ENCODE peak calls at places on chromosomes 12 and 14, in four cellular contexts. C, Z, A and Q are unnamed samples.

GRCh38 chr12:4214912-4215861 is 58.4 kb upstream of the CCND2 start:
- DNase-seq in C (peak), A (peak), Z (peak), Q (no peak)

GRCh38 chr14:100850841-100851585 is 25.1 kb downstream of the MEG3 start:
- DNase-seq in Z (no peak), A (peak), C (peak), Q (peak)

GRCh38 chr12:103680591-103681065 is 93.6 kb downstream of the STAB2 start:
- DNase-seq in Z (no peak), C (peak), A (no peak), Q (no peak)

GRCh38 chr12:77337327-77337726 is 272.0 kb upstream of the E2F7 start:
- DNase-seq in C (no peak), A (no peak), Z (no peak), Q (no peak)

GRCh38 chr12:52063986-52064649 is 5.7 kb upstream of the ATG101 start:
- DNase-seq in Z (no peak), C (peak), A (no peak), Q (no peak)

GRCh38 chr14:67618617-67619063 is 1.1 kb upstream of the ARG2 start:
- DNase-seq in C (peak), A (no peak), Z (no peak), Q (peak)

GRCh38 chr14:99273025-99273723 is 1.2 kb upstream of the BCL11B start:
- DNase-seq in C (no peak), Z (no peak), A (peak), Q (peak)

GRCh38 chr14:88848571-88848970 is 24.1 kb downstream of the TTC8 start:
- DNase-seq in A (no peak), C (no peak), Z (no peak), Q (no peak)

GRCh38 chr14:50531595-50532501 is 521 bp downstream of the MAP4K5 start:
- DNase-seq in A (peak), C (peak), Z (no peak), Q (no peak)

GRCh38 chr12:19186722-19187661 is 57.5 kb downstream of the PLEKHA5 start:
- DNase-seq in A (no peak), Z (no peak), C (peak), Q (peak)

GRCh38 chr14:89616425-89617141 is 199.6 kb upstream of the FOXN3 start:
- DNase-seq in Z (no peak), A (no peak), C (no peak), Q (peak)

GRCh38 chr14:33612184-33612479 is 338.7 kb downstream of the EGLN3 start:
- DNase-seq in Z (no peak), C (no peak), A (no peak), Q (no peak)

GRCh38 chr12:76764856-76765255 is 941 bp downstream of the ZDHHC17 start:
- DNase-seq in A (no peak), C (no peak), Z (no peak), Q (peak)

GRCh38 chr14:31926123-31926522 is 151.0 kb upstream of the ARHGAP5 start:
- DNase-seq in C (peak), A (no peak), Z (no peak), Q (peak)

GRCh38 chr14:72615511-72616121 is 278.3 kb downstream of the DPF3 start:
- DNase-seq in Z (no peak), A (peak), C (no peak), Q (no peak)

GRCh38 chr14:103231376-103232019 is 102.5 kb upstream of the EIF5 start:
- DNase-seq in C (no peak), Z (no peak), A (no peak), Q (no peak)

GRCh38 chr12:75190846-75191245 is 18.8 kb downstream of the KCNC2 start:
- DNase-seq in C (no peak), A (no peak), Z (no peak), Q (no peak)

GRCh38 chr12:95591731-95592130 is 40.5 kb upstream of the USP44 start:
- DNase-seq in A (no peak), Z (no peak), C (no peak), Q (no peak)

GRCh38 chr12:123384994-123385376 is 1.1 kb downstream of the KMT5A start:
- DNase-seq in C (no peak), Z (no peak), A (no peak), Q (no peak)
- TF ChIP-seq HDAC6 in C (no peak), Z (no peak), A (no peak), Q (no peak)

GRCh38 chr12:54572881-54573280 is 15.6 kb downstream of the PPP1R1A start:
- DNase-seq in A (no peak), Z (no peak), C (no peak), Q (no peak)
- TF ChIP-seq HDAC6 in A (no peak), Z (no peak), C (no peak), Q (no peak)

GRCh38 chr14:90655829-90656228 is 160.4 kb downstream of the TTC7B start:
- DNase-seq in C (no peak), Z (no peak), A (no peak), Q (no peak)

GRCh38 chr14:90660865-90661570 is 155.2 kb downstream of the TTC7B start:
- DNase-seq in A (peak), Z (no peak), C (no peak), Q (no peak)

GRCh38 chr14:90656986-90657385 is 159.2 kb downstream of the TTC7B start:
- DNase-seq in C (no peak), A (no peak), Z (no peak), Q (no peak)

GRCh38 chr14:90661881-90662280 is 154.3 kb downstream of the TTC7B start:
- DNase-seq in C (no peak), A (peak), Z (no peak), Q (no peak)

DNA sequence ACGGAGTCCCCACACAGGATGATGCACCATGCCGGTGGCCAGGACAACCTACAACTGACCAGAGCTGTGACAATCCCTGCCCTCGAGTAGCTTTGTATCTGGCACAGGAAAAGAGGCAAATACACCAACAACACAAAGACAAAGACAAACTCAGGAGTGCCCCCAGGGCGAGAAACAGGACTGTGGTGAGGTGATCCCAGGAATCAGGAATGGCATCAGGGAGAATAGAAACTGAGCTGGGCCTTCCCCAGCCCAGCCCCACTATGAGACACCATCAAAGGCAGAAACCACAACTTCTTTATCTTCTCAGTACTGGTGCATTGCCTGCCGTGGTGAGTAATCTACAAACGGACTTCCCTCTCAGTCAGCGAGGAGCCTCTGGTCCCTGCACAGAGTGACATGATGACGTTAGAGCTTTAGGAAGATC is 157.7 kb downstream of the TTC7B start:
- DNase-seq in C (peak), A (peak), Z (no peak), Q (no peak)
- TF ChIP-seq HDAC6 in C (no peak), A (no peak), Z (no peak), Q (no peak)

GRCh38 chr12:39144613-39145061 is 239.2 kb upstream of the CPNE8 start:
- DNase-seq in A (peak), C (no peak), Z (no peak), Q (no peak)

DNA sequence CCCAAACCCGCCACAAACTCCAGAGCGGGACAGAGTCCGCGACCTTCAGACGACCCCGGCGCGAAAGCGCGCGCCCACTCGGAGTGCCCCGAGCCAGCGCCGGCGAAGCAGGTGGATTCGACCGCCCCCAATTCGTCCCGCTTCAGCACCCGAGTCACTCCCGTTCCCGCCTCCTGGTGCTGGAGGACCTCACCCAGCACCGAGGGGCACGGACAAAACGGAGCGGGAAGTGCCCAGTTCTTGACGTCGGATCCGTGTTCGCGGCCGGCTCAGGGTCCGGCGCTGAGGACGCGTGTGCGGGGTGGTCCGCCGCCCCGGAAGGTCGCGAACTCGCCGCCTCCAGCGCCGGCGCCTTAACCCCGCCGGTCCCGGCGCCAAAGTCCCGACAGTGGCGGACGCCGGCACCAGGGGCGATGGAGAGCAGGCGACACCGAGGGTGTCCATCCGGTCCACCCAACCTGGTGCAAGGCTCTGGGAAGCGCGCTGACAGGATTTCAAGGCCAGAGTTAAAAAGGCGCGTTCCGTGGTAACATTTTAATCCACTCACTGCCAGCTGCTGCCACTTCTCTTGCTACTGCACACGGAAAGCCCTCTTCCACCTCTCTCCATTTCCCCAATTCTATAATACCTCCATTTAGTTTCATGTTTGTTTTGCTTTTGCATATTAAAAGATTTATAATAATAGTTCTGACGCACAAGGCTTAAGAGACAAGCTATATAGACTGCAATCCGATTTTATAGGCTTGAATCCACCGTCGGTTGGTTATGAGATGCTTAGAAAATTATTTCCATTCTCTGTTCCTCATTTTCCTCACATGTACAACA is 240.0 kb upstream of the CPNE8 start:
- DNase-seq in A (peak), Z (no peak), C (no peak), Q (no peak)
- TF ChIP-seq HDAC6 in A (no peak), Z (no peak), C (no peak), Q (no peak)

DNA sequence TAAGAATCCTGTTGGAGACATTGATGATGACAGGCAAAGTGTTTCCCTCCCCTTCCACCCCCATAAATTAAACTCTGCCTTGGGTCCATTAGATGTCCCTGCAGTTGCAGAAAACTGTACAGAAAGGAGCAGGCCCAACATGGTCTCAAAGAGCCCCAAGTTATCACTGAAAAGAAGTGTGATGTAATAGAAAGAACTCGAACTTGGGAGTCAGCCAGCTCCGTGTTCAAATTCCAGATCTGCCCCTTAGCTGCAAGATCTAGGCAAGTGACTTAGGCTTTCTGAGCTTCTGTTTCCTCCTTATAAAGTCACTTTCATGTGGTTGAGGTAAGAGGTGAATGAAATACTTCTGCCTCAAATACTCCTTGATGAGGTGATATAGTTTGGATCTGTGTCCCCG is 49.6 kb upstream of the CEP83 start:
- DNase-seq in Z (no peak), A (no peak), C (no peak), Q (no peak)
- TF ChIP-seq HDAC6 in Z (no peak), A (no peak), C (no peak), Q (no peak)